ENCODE peak calls at places on chromosomes 12 and 14, in ten cellular contexts. X, V, G, I, F, W, Z, T, B and D are unnamed samples.

GRCh38 chr12:5073838-5074237 is 30.2 kb downstream of the KCNA5 start:
- DNase-seq in Z (peak; percentile 77), G (peak; percentile 19), V (no peak), I (peak; percentile 54), X (no peak), W (no peak), T (no peak), B (no peak), F (no peak), D (no peak)

GRCh38 chr12:105100998-105101397 is 6.5 kb upstream of the WASHC4 start:
- DNase-seq in I (peak; percentile 16), Z (no peak), V (no peak), B (no peak), T (no peak), X (no peak), F (peak; percentile 22), G (no peak), W (no peak), D (no peak)

GRCh38 chr12:132365226-132365625 is 35.8 kb upstream of the GALNT9 start:
- DNase-seq in X (no peak), T (no peak), V (no peak), G (no peak), W (no peak), I (no peak), F (no peak), B (no peak), Z (no peak), D (no peak)

GRCh38 chr12:2970744-2971143 is 11.5 kb downstream of the TEAD4 start:
- DNase-seq in F (no peak), Z (no peak), B (no peak), V (no peak), W (no peak), I (peak; percentile 53), T (no peak), X (no peak), G (peak; percentile 39), D (peak; percentile 27)

GRCh38 chr14:63993992-63994391 is 141.2 kb downstream of the SYNE2 start:
- DNase-seq in I (no peak), V (peak; percentile 7), G (no peak), W (no peak), X (no peak), B (no peak), Z (peak; percentile 32), F (peak; percentile 16), T (no peak), D (no peak)

GRCh38 chr12:89494411-89495231 is 30.0 kb downstream of the GALNT4 start:
- DNase-seq in Z (no peak), V (no peak), T (no peak), W (no peak), X (no peak), G (no peak), I (peak; percentile 39), F (no peak), B (no peak), D (no peak)

GRCh38 chr12:12696562-12697383 is 790 bp upstream of the GPR19 start:
- DNase-seq in T (peak; percentile 86), X (peak; percentile 83), G (peak; percentile 52), V (peak; percentile 69), I (peak; percentile 84), B (peak; percentile 84), Z (peak; percentile 95), F (peak; percentile 92), W (peak; percentile 88), D (no peak)

GRCh38 chr12:39490500-39491276 is 47.8 kb upstream of the KIF21A start:
- DNase-seq in W (no peak), F (no peak), V (no peak), Z (no peak), I (peak; percentile 72), B (no peak), G (peak; percentile 5), X (no peak), T (peak; percentile 66), D (no peak)

GRCh38 chr12:118035194-118036041 is 18.9 kb downstream of the RFC5 start:
- DNase-seq in G (no peak), X (peak; percentile 46), B (peak; percentile 34), T (peak; percentile 30), F (peak; percentile 26), Z (no peak), W (no peak), V (peak; percentile 27), I (peak; percentile 56), D (no peak)

GRCh38 chr12:45666452-45667215 is 62.9 kb upstream of the ARID2 start:
- DNase-seq in F (no peak), W (no peak), V (no peak), Z (no peak), T (no peak), X (no peak), I (no peak), G (no peak), B (no peak), D (no peak)

GRCh38 chr12:130164216-130164542 is 1.9 kb downstream of the FZD10 start:
- DNase-seq in B (no peak), Z (no peak), W (no peak), X (no peak), G (no peak), F (no peak), I (no peak), V (no peak), T (no peak), D (no peak)

GRCh38 chr14:99531221-99532096 is 50.2 kb downstream of the CCNK start:
- DNase-seq in T (peak; percentile 89), I (peak; percentile 64), V (no peak), Z (peak; percentile 53), G (no peak), X (no peak), F (peak; percentile 95), W (no peak), B (no peak), D (no peak)

GRCh38 chr14:34620115-34620514 is 9.8 kb downstream of the SNX6 start:
- DNase-seq in B (no peak), F (no peak), V (no peak), T (no peak), I (no peak), Z (no peak), W (no peak), X (no peak), G (no peak), D (no peak)

GRCh38 chr12:22066235-22066765 is 20.3 kb downstream of the CMAS start:
- DNase-seq in B (no peak), W (no peak), F (no peak), Z (no peak), X (no peak), I (no peak), G (no peak), T (no peak), V (no peak), D (no peak)

GRCh38 chr14:99574099-99574880 is 29.7 kb downstream of the CCDC85C start:
- DNase-seq in I (peak; percentile 97), W (no peak), Z (peak; percentile 84), T (peak; percentile 56), F (no peak), X (no peak), G (peak; percentile 74), B (no peak), V (peak; percentile 47), D (peak; percentile 86)

GRCh38 chr12:69903548-69903947 is 78.5 kb downstream of the MYRFL start:
- DNase-seq in F (no peak), V (no peak), X (no peak), G (no peak), T (no peak), W (no peak), I (no peak), Z (no peak), B (no peak), D (no peak)

GRCh38 chr12:67676624-67677023 is 28.1 kb downstream of the DYRK2 start:
- DNase-seq in G (no peak), V (no peak), W (no peak), I (peak; percentile 31), T (no peak), Z (no peak), B (no peak), X (no peak), F (no peak), D (no peak)

GRCh38 chr12:110563702-110564470 is 19.2 kb downstream of the PPTC7 start:
- DNase-seq in X (no peak), Z (no peak), B (no peak), G (no peak), T (peak; percentile 42), V (no peak), W (no peak), I (peak; percentile 56), F (peak; percentile 21), D (peak; percentile 18)

GRCh38 chr12:90229771-90230170 is 521.1 kb upstream of the ATP2B1 start:
- DNase-seq in G (no peak), F (peak; percentile 92), T (no peak), X (no peak), I (peak; percentile 14), V (no peak), Z (peak; percentile 68), W (no peak), B (no peak), D (no peak)

GRCh38 chr12:94714378-94714777 is 64.0 kb upstream of the TMCC3 start:
- DNase-seq in X (no peak), I (peak; percentile 58), T (peak; percentile 86), G (no peak), F (peak; percentile 95), Z (no peak), V (peak; percentile 88), W (no peak), B (no peak), D (no peak)

GRCh38 chr12:110555509-110556406 is 27.4 kb downstream of the PPTC7 start:
- DNase-seq in I (peak; percentile 74), B (no peak), T (peak; percentile 77), W (no peak), X (no peak), G (no peak), Z (no peak), F (no peak), V (no peak), D (no peak)

GRCh38 chr12:114440450-114441383 is 34.8 kb upstream of the TBX5 start:
- DNase-seq in W (peak; percentile 43), B (no peak), Z (peak; percentile 72), F (no peak), X (no peak), G (no peak), T (no peak), I (peak; percentile 43), V (no peak), D (no peak)

GRCh38 chr12:121467638-121468403 is 67.9 kb downstream of the RNF34 start:
- DNase-seq in Z (peak; percentile 85), B (no peak), X (no peak), G (no peak), W (peak; percentile 59), V (peak; percentile 61), I (peak; percentile 21), T (peak; percentile 19), F (peak; percentile 18), D (peak; percentile 21)

GRCh38 chr14:83483063-83483462 is 1949.4 kb upstream of the SEL1L start:
- DNase-seq in T (peak; percentile 28), V (no peak), G (no peak), Z (no peak), B (no peak), I (peak; percentile 40), X (no peak), F (no peak), W (no peak), D (no peak)

GRCh38 chr14:53778263-53778662 is 178.4 kb downstream of the BMP4 start:
- DNase-seq in G (no peak), F (no peak), B (no peak), X (no peak), W (no peak), I (no peak), T (no peak), Z (no peak), V (no peak), D (no peak)

GRCh38 chr12:107847430-107847829 is 72.9 kb downstream of the ASCL4 start:
- DNase-seq in F (no peak), G (no peak), Z (no peak), W (no peak), T (no peak), V (no peak), I (no peak), X (no peak), B (no peak), D (no peak)

GRCh38 chr12:60992087-60992486 is 1268.1 kb upstream of the USP15 start:
- DNase-seq in G (no peak), I (no peak), F (no peak), T (no peak), Z (no peak), B (no peak), X (no peak), V (no peak), W (no peak), D (no peak)

GRCh38 chr12:39003541-39004160 is 98.3 kb upstream of the CPNE8 start:
- DNase-seq in Z (peak; percentile 15), I (no peak), F (no peak), G (no peak), B (no peak), T (peak; percentile 7), X (no peak), V (no peak), W (no peak), D (no peak)